ENCODE peak calls at places on chromosomes 3 and 15, in ten cellular contexts. P is osteocyte; Q is WTC11; X is substantia nigra; K is right lobe of liver; I is GM19239; W is activated naive CD4-positive, alpha-beta T cell treated with Interleukin-2 at 50 U/mL for 16 hours; U is stimulated activated CD4-positive, alpha-beta T cell treated with anti-CD3 and anti-CD28 coated beads, Interleukin-4, amount 100 ng/mL, for 1 hour; G is astrocyte of the cerebellum; A is foreskin fibroblast. L is an unnamed sample.

GRCh38 chr3:183664913-183665381 is 29.5 kb downstream of the KLHL24 start:
- DNase-seq in A (peak; percentile 71), G (peak; percentile 95), I (no peak), W (no peak), Q (no peak), K (no peak), X (no peak), P (no peak), U (no peak), L (no peak)

GRCh38 chr15:100768501-100768931 is 111.1 kb upstream of the ALDH1A3 start:
- DNase-seq in G (no peak), I (no peak), A (no peak), Q (peak; percentile 6), K (peak; percentile 23), P (peak; percentile 72), U (no peak), W (no peak), X (no peak), L (no peak)

GRCh38 chr15:64209680-64210334 is 47.0 kb upstream of the PPIB start:
- DNase-seq in K (no peak), P (no peak), A (no peak), W (no peak), G (peak; percentile 46), X (no peak), Q (no peak), U (no peak), I (peak; percentile 7), L (no peak)

GRCh38 chr3:155747286-155747685 is 2.4 kb upstream of the PLCH1 start:
- DNase-seq in G (no peak), W (no peak), K (no peak), A (no peak), I (no peak), P (no peak), U (no peak), X (no peak), Q (no peak), L (no peak)

GRCh38 chr3:40899286-40899712 is 300.0 kb upstream of the CTNNB1 start:
- DNase-seq in W (no peak), P (no peak), I (no peak), K (no peak), G (no peak), Q (no peak), A (no peak), U (no peak), X (no peak), L (no peak)

GRCh38 chr3:183584914-183585280 is 29.4 kb upstream of the KLHL6 start:
- DNase-seq in G (no peak), W (no peak), I (no peak), K (no peak), Q (no peak), P (no peak), U (no peak), X (no peak), A (no peak), L (no peak)

GRCh38 chr3:122149228-122149627 is 34.2 kb upstream of the CASR start:
- DNase-seq in K (no peak), G (no peak), X (no peak), I (no peak), P (no peak), U (no peak), Q (no peak), W (no peak), A (no peak), L (no peak)

GRCh38 chr3:10628902-10629700 is 123.7 kb upstream of the ATP2B2 start:
- DNase-seq in K (no peak), A (no peak), Q (no peak), U (no peak), X (no peak), W (no peak), I (no peak), P (no peak), G (no peak), L (no peak)